ENCODE peak calls at places on chromosomes 16 and 17, in seven cellular contexts. Y is SK-N-SH, T is HepG2, I is H1, A is HCT116, C is GM12878, H is K562. O is an unnamed sample.

GRCh38 chr17:34300652-34301390 is 15.3 kb downstream of the CCL11 start:
- DNase-seq in I (no peak), C (no peak), Y (no peak), A (no peak), H (no peak), T (no peak), O (no peak)

GRCh38 chr17:78144736-78145641 is 1.2 kb upstream of the C17orf99 start:
- DNase-seq in H (no peak), T (no peak), C (no peak), I (no peak), Y (no peak), A (no peak), O (peak)

GRCh38 chr16:10791048-10791447 is 27.5 kb downstream of the TVP23A start:
- DNase-seq in C (peak), I (no peak), Y (no peak), H (no peak), T (no peak), A (no peak), O (no peak)

GRCh38 chr16:81861915-81862314 is 82.8 kb downstream of the PLCG2 start:
- DNase-seq in I (no peak), H (no peak), A (no peak), Y (no peak), T (no peak), C (no peak), O (no peak)

GRCh38 chr17:17079336-17079735 is 37.1 kb downstream of the MPRIP start:
- DNase-seq in H (peak), C (no peak), A (no peak), Y (no peak), I (no peak), T (no peak), O (no peak)

GRCh38 chr17:42667088-42667951 is 8.2 kb downstream of the TUBG2 start:
- DNase-seq in A (peak), H (no peak), C (no peak), I (no peak), T (peak), Y (peak), O (peak)

GRCh38 chr16:75376475-75376907 is 56.8 kb downstream of the CFDP1 start:
- DNase-seq in Y (no peak), T (no peak), H (no peak), A (no peak), C (no peak), I (no peak), O (no peak)

GRCh38 chr16:66003196-66003595 is 363.3 kb upstream of the CDH5 start:
- DNase-seq in H (no peak), Y (no peak), C (no peak), A (no peak), T (no peak), I (no peak), O (no peak)

GRCh38 chr16:70151941-70152509 is 21.6 kb upstream of the CLEC18C start:
- DNase-seq in T (no peak), I (no peak), A (no peak), C (no peak), H (no peak), Y (no peak), O (no peak)

GRCh38 chr17:49745175-49746139 is 18.5 kb downstream of the FAM117A start:
- DNase-seq in Y (no peak), C (no peak), A (no peak), I (no peak), T (no peak), H (no peak), O (no peak)

GRCh38 chr16:49281843-49282642 is 405 bp upstream of the CBLN1 start:
- DNase-seq in Y (peak), C (no peak), I (peak), T (no peak), H (peak), A (no peak), O (peak)

GRCh38 chr17:44788139-44788538 is 29.4 kb downstream of the ADAM11 start:
- DNase-seq in T (no peak), I (no peak), H (no peak), C (no peak), Y (no peak), A (no peak), O (no peak)

GRCh38 chr16:21159281-21159951 is 942 bp downstream of the LDAF1 start:
- DNase-seq in A (no peak), T (no peak), Y (peak), H (peak), C (no peak), I (no peak), O (peak)

GRCh38 chr17:40312131-40312731 is 3.3 kb downstream of the RARA start:
- DNase-seq in Y (peak), C (no peak), A (no peak), T (no peak), I (no peak), H (no peak), O (no peak)

GRCh38 chr16:30722443-30722842 is 23.5 kb downstream of the SRCAP start:
- DNase-seq in I (no peak), C (no peak), H (peak), A (no peak), Y (peak), T (no peak), O (no peak)

GRCh38 chr17:8857919-8858318 is 9.6 kb downstream of the PIK3R6 start:
- DNase-seq in H (no peak), Y (no peak), T (no peak), C (peak), A (no peak), I (no peak), O (no peak)

GRCh38 chr16:30076276-30076791 is 540 bp downstream of the PPP4C start:
- DNase-seq in T (no peak), I (no peak), H (no peak), A (no peak), Y (no peak), C (no peak), O (no peak)

GRCh38 chr17:50423553-50424159 is 2.4 kb upstream of the ACSF2 start:
- DNase-seq in Y (no peak), T (peak), H (peak), I (no peak), A (peak), C (no peak), O (peak)

GRCh38 chr17:38713456-38713855 is 8.4 kb downstream of the MLLT6 start:
- DNase-seq in Y (no peak), A (no peak), C (no peak), H (no peak), T (no peak), I (no peak), O (no peak)

GRCh38 chr17:19004601-19005441 is at the start of gene FAM83G:
- DNase-seq in H (peak), Y (peak), A (peak), I (peak), T (peak), C (peak), O (peak)

GRCh38 chr16:24523569-24523968 is 15.8 kb upstream of the RBBP6 start:
- DNase-seq in C (no peak), Y (peak), H (no peak), A (no peak), T (no peak), I (no peak), O (no peak)

GRCh38 chr17:59863607-59864006 is 29.1 kb downstream of the TUBD1 start:
- DNase-seq in C (no peak), A (no peak), H (no peak), I (no peak), T (no peak), Y (no peak), O (no peak)

GRCh38 chr17:45171338-45172231 is 9.9 kb downstream of the HEXIM2 start:
- DNase-seq in Y (no peak), I (no peak), C (no peak), A (no peak), H (no peak), T (peak), O (peak)

GRCh38 chr16:68246671-68247070 is 1.5 kb downstream of the PLA2G15 start:
- DNase-seq in C (no peak), I (no peak), Y (no peak), H (peak), A (no peak), T (no peak), O (no peak)

GRCh38 chr16:85210423-85211169 is 98.3 kb upstream of the CIBAR2 start:
- DNase-seq in T (no peak), H (no peak), C (no peak), I (no peak), A (no peak), Y (no peak), O (no peak)

GRCh38 chr17:9021158-9021984 is at the start of gene NTN1:
- DNase-seq in Y (peak), I (no peak), A (no peak), C (no peak), H (no peak), T (no peak), O (peak)

GRCh38 chr16:1197237-1197866 is 27.7 kb downstream of the TPSG1 start:
- DNase-seq in H (no peak), A (no peak), Y (no peak), T (peak), C (no peak), I (no peak), O (no peak)

GRCh38 chr17:34081269-34081668 is 173.8 kb upstream of the CCL2 start:
- DNase-seq in C (no peak), I (no peak), T (no peak), Y (no peak), A (no peak), H (peak), O (no peak)

GRCh38 chr16:80317132-80318098 is 223.4 kb upstream of the DYNLRB2 start:
- DNase-seq in C (no peak), Y (peak), T (peak), H (peak), I (no peak), A (no peak), O (peak)

GRCh38 chr16:53888222-53888621 is 184.3 kb downstream of the FTO start:
- DNase-seq in C (no peak), Y (no peak), H (no peak), T (no peak), A (no peak), I (no peak), O (no peak)

GRCh38 chr16:53891409-53892139 is 187.6 kb downstream of the FTO start:
- DNase-seq in A (no peak), Y (no peak), C (no peak), H (no peak), I (no peak), T (no peak), O (no peak)

GRCh38 chr16:53896711-53897110 is 192.8 kb downstream of the FTO start:
- DNase-seq in C (no peak), Y (no peak), A (no peak), H (no peak), T (no peak), I (no peak), O (no peak)

GRCh38 chr16:53893731-53894435 is 189.9 kb downstream of the FTO start:
- DNase-seq in H (no peak), I (no peak), Y (no peak), C (no peak), A (no peak), T (no peak), O (no peak)

GRCh38 chr16:53892155-53892554 is 188.2 kb downstream of the FTO start:
- DNase-seq in Y (peak), C (no peak), I (no peak), A (peak), H (peak), T (peak), O (no peak)
- TF ChIP-seq JUND in Y (no peak), C (no peak), I (no peak), A (no peak), H (no peak), T (no peak), O (no peak)

DNA sequence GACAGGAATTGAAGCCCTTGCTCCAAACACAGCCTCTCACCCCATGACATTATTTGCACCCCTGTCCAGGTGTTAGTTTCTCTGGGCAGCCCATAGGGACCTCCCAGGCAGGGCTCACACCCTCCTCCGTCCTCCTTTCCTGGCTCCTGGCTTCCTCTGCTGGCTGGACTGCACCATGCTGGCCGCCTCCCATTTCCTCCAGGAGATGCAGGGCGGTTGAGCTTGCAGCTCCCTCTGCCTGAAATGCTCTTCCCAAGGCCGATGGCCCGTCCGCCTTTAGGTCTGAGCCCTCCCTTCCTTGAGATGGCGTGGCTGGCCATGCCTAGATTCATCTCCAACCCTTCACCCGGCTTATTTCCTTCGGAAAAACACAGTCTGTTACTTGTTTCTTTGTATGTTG is 334.8 kb downstream of the SNX29 start:
- DNase-seq in H (no peak), A (no peak), Y (no peak), C (no peak), I (peak), T (no peak), O (no peak)
- TF ChIP-seq JUND in H (no peak), A (no peak), Y (no peak), C (no peak), I (no peak), T (no peak), O (no peak)

DNA sequence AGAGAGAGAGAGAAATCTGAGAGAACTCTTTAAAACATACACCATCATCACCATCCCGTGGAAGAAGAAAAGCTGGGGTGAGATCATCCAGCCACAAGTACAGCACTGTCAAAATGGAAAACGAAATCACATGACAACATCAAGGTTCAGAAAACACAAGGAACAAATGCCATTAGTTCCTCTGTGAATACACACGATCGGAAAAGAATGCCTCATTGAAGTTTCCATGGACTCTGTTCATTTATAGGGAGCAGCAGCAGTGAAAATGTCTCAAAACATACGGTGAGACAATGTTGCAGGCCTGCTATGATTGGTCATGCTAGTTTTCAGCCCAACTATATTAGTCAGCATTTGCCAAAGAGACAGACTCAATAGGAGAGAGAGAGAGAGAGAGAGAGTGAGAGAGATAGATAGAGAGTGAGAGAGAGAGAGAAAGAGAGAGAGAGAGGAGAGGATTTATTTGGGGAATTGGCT is 4.4 kb downstream of the CFAP97D1 start:
- DNase-seq in I (no peak), Y (no peak), T (peak), H (no peak), C (no peak), A (no peak), O (no peak)
- TF ChIP-seq JUND in I (no peak), Y (peak), T (no peak), H (no peak), C (no peak), A (no peak), O (no peak)

GRCh38 chr17:76997981-76998531 is 129.9 kb downstream of the MGAT5B start:
- DNase-seq in T (no peak), Y (peak), I (no peak), H (no peak), C (peak), A (no peak), O (no peak)
- TF ChIP-seq JUND in T (no peak), Y (no peak), I (no peak), H (no peak), C (no peak), A (no peak), O (no peak)

DNA sequence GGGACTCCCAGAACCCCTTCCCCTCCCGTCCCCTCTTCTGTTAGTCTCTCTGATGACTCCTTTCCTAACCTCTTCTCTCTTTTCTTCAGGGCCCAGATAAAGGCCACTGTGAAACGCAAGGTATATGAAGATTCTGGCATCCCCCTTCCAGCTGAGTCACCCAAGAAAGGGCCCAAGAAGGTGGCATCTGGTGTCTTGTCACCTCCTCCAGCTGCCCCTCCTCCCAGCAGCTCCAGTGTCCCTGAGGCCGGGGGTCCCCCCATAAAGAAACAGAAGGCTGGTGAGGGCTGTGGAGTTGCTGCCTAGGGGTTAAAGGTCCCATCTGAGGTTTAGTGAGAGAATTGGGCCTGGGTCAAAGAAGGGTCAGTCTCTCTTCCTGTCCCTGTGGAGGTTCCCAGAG is 4.0 kb downstream of the RNASEK start:
- DNase-seq in Y (no peak), A (no peak), H (peak), I (no peak), T (no peak), C (no peak), O (no peak)
- TF ChIP-seq JUND in Y (no peak), A (no peak), H (no peak), I (no peak), T (no peak), C (no peak), O (no peak)

GRCh38 chr16:48201515-48202201 is 42.4 kb upstream of the LONP2 start:
- DNase-seq in A (no peak), H (no peak), I (no peak), T (no peak), Y (no peak), C (no peak), O (no peak)
- TF ChIP-seq JUND in A (no peak), H (no peak), I (no peak), T (no peak), Y (no peak), C (no peak), O (no peak)

GRCh38 chr16:51670527-51670926 is 519.5 kb upstream of the SALL1 start:
- DNase-seq in Y (no peak), I (no peak), H (no peak), C (no peak), A (no peak), T (no peak), O (no peak)
- TF ChIP-seq JUND in Y (no peak), I (no peak), H (no peak), C (no peak), A (no peak), T (no peak), O (no peak)

GRCh38 chr17:79730769-79731483 is at the start of gene ENPP7:
- DNase-seq in H (no peak), C (no peak), Y (no peak), T (peak), I (no peak), A (no peak), O (no peak)
- TF ChIP-seq JUND in H (no peak), C (no peak), Y (no peak), T (peak), I (no peak), A (no peak), O (no peak)

GRCh38 chr17:15285466-15285865 is 20.3 kb upstream of the PMP22 start:
- DNase-seq in H (no peak), I (no peak), Y (no peak), C (no peak), A (no peak), T (no peak), O (no peak)

GRCh38 chr17:15288859-15289258 is 23.7 kb upstream of the PMP22 start:
- DNase-seq in T (no peak), I (no peak), Y (no peak), H (no peak), C (no peak), A (no peak), O (no peak)

GRCh38 chr17:15289285-15290185 is 24.4 kb upstream of the PMP22 start:
- DNase-seq in I (no peak), T (peak), H (peak), A (no peak), C (no peak), Y (peak), O (no peak)

GRCh38 chr17:15290186-15290536 is 25.0 kb upstream of the PMP22 start:
- DNase-seq in A (no peak), C (no peak), T (no peak), I (no peak), Y (no peak), H (no peak), O (no peak)

GRCh38 chr17:15287533-15288267 is 22.6 kb upstream of the PMP22 start:
- DNase-seq in C (no peak), Y (no peak), A (no peak), H (no peak), I (no peak), T (no peak), O (no peak)
- TF ChIP-seq JUND in C (no peak), Y (no peak), A (no peak), H (no peak), I (no peak), T (no peak), O (no peak)

O was measured in T47D.